ENCODE peak calls at places on chromosome 3, in ten cellular contexts. T is heart right ventricle, K is stomach, M is IMR-90, V is body of pancreas, D is pancreas, C is PC-3, G is testis, H is GM23338, U is upper lobe of right lung. P is an unnamed sample.

GRCh38 chr3:146838221-146838620 is 233.1 kb upstream of the PLSCR5 start:
- DNase-seq in T (no peak), K (no peak), M (no peak), V (no peak), D (no peak), C (no peak), G (no peak), H (no peak), U (no peak), P (no peak)

GRCh38 chr3:111538687-111539086 is 3.3 kb upstream of the CD96 start:
- DNase-seq in T (no peak), K (no peak), M (peak; percentile 72), V (no peak), D (no peak), C (peak; percentile 89), G (no peak), H (no peak), U (no peak), P (peak; percentile 42)

GRCh38 chr3:13687409-13687989 is 138.6 kb downstream of the FBLN2 start:
- DNase-seq in T (no peak), K (no peak), M (no peak), V (no peak), D (no peak), C (no peak), G (no peak), H (peak; percentile 11), U (no peak), P (no peak)

GRCh38 chr3:29331830-29332637 is 51.2 kb downstream of the RBMS3 start:
- DNase-seq in T (no peak), K (no peak), M (no peak), V (no peak), D (no peak), C (no peak), G (no peak), H (no peak), U (no peak), P (no peak)

GRCh38 chr3:107680698-107681097 is 157.9 kb downstream of the BBX start:
- DNase-seq in T (no peak), K (no peak), M (peak; percentile 51), V (no peak), D (no peak), C (peak; percentile 11), G (no peak), H (no peak), U (no peak), P (no peak)

GRCh38 chr3:38555149-38555840 is 59.2 kb downstream of the EXOG start:
- DNase-seq in T (no peak), K (no peak), M (no peak), V (no peak), D (no peak), C (no peak), G (no peak), H (no peak), U (peak; percentile 28), P (no peak)

GRCh38 chr3:12931273-12931905 is 90.0 kb upstream of the RPL32 start:
- DNase-seq in T (peak; percentile 63), K (no peak), M (no peak), V (no peak), D (no peak), C (no peak), G (no peak), H (peak; percentile 14), U (no peak), P (no peak)

GRCh38 chr3:116842254-116842957 is 132.8 kb downstream of the TUSC7 start:
- DNase-seq in T (no peak), K (no peak), M (no peak), V (no peak), D (no peak), C (no peak), G (no peak), H (peak; percentile 11), U (no peak), P (no peak)

GRCh38 chr3:195462308-195462610 is 19.4 kb upstream of the ACAP2 start:
- DNase-seq in T (no peak), K (no peak), M (no peak), V (no peak), D (no peak), C (peak; percentile 10), G (no peak), H (no peak), U (no peak), P (no peak)

GRCh38 chr3:132550579-132551305 is 46.3 kb upstream of the ACKR4 start:
- DNase-seq in T (no peak), K (no peak), M (peak; percentile 26), V (no peak), D (no peak), C (no peak), G (no peak), H (no peak), U (no peak), P (no peak)

GRCh38 chr3:40524222-40524570 is 564 bp upstream of the ZNF621 start:
- DNase-seq in T (no peak), K (no peak), M (peak; percentile 3), V (no peak), D (no peak), C (no peak), G (no peak), H (no peak), U (no peak), P (no peak)

GRCh38 chr3:46866720-46867549 is 3.7 kb upstream of the MYL3 start:
- DNase-seq in T (peak; percentile 94), K (peak; percentile 87), M (peak; percentile 21), V (peak; percentile 84), D (peak; percentile 89), C (peak; percentile 74), G (peak; percentile 87), H (peak; percentile 89), U (peak; percentile 91), P (peak; percentile 73)

GRCh38 chr3:4995500-4996053 is 16.3 kb downstream of the BHLHE40 start:
- DNase-seq in T (no peak), K (no peak), M (peak; percentile 83), V (peak; percentile 7), D (no peak), C (peak; percentile 86), G (no peak), H (no peak), U (no peak), P (peak; percentile 55)

GRCh38 chr3:98550833-98551232 is 19.1 kb downstream of the GPR15 start:
- DNase-seq in T (no peak), K (no peak), M (no peak), V (no peak), D (no peak), C (no peak), G (no peak), H (no peak), U (no peak), P (no peak)

GRCh38 chr3:176430244-176430893 is 766.9 kb downstream of the TBL1XR1 start:
- DNase-seq in T (no peak), K (no peak), M (peak; percentile 76), V (no peak), D (no peak), C (peak; percentile 72), G (peak; percentile 42), H (peak; percentile 68), U (no peak), P (no peak)

GRCh38 chr3:12357456-12357855 is 68.6 kb downstream of the PPARG start:
- DNase-seq in T (no peak), K (no peak), M (no peak), V (no peak), D (no peak), C (no peak), G (no peak), H (no peak), U (no peak), P (no peak)

DNA sequence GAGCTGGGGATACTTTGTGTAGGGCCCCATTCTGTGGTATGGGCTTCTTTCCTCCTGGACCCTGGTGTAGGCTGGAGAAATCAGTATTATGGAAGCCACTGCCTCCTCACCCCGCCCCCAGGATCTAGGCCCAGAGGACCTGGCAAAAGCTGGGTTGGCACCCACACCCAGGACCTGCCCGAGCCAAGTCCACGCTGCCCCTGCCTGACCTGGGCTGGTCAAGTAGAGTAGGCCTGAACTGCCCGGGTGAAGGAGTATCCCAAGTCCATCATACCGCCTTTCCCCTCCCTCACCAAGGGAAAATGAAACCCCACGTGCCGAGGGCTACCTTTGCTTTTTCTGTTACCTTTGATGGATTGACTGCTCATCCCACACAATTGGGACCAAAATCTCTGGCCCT is 37.7 kb upstream of the TRAK1 start:
- DNase-seq in T (peak; percentile 71), K (peak; percentile 77), M (no peak), V (peak; percentile 32), D (peak; percentile 72), C (no peak), G (no peak), H (no peak), U (no peak), P (no peak)
- H3K4me1 ChIP-seq in T (peaks cover 63% of the 10 kb centered on the region), K (peaks cover 51% of the 10 kb centered on the region), M (peaks cover 26% of the 10 kb centered on the region), V (peaks cover 32% of the 10 kb centered on the region), D (peaks cover 23% of the 10 kb centered on the region), C (no peaks in the 10 kb centered on the region), G (peaks cover 31% of the 10 kb centered on the region), H (peaks cover 57% of the 10 kb centered on the region), U (peaks cover 18% of the 10 kb centered on the region), P (peaks cover 28% of the 10 kb centered on the region)

DNA sequence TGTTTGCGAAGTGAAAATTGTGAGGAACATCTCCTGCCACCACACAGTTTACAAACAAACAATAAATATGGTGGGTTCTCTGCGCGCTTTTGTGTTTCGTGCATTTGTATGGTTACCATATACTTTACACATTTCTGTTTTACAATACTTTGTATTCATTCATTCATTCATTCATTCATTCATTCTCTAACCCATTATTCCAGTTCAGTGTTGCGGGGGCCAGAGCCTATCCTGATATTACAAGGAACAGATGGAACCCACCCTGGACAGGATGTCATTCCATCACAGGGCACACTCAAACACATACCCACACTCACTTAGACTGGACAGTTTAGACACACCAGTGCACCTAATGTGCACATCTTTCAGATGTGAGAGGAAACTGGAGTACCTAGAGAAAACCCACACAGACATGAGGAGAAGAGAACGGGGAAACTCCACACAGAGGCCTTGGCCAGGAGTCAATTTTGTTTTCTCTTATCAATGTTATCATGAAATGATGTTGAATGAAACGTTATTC is 160.5 kb downstream of the FNDC3B start:
- DNase-seq in T (no peak), K (no peak), M (no peak), V (no peak), D (no peak), C (no peak), G (no peak), H (no peak), U (no peak), P (no peak)
- H3K4me1 ChIP-seq in T (peaks cover 35% of the 10 kb centered on the region), K (peaks cover 58% of the 10 kb centered on the region), M (peaks cover 24% of the 10 kb centered on the region), V (peaks cover 59% of the 10 kb centered on the region), D (peaks cover 38% of the 10 kb centered on the region), C (peaks cover 43% of the 10 kb centered on the region), G (peaks cover 20% of the 10 kb centered on the region), H (peaks cover 31% of the 10 kb centered on the region), U (peaks cover 48% of the 10 kb centered on the region), P (peaks cover 49% of the 10 kb centered on the region)

DNA sequence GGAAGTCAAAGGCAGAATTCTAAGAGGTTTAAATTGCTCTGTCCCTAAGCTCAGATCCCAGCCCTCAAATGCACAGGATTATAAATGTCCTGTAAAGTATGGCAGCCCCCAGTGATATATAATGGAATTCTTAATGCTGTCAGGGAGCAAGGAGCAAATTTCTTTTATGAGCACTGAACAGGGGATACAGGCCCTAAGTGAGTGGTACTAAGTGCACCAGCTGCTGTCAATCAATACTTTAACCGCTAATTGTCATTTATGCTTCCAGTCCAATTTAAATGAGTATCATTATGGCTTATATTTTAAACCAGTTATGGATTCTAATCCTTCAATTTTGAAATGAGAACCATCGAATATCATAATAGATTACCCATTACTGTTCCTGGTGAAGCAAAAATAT is 4.7 kb downstream of the SLC9A9 start:
- DNase-seq in T (no peak), K (no peak), M (no peak), V (no peak), D (no peak), C (no peak), G (no peak), H (no peak), U (no peak), P (no peak)
- H3K4me1 ChIP-seq in T (no peaks in the 10 kb centered on the region), K (peaks cover 24% of the 10 kb centered on the region), M (no peaks in the 10 kb centered on the region), V (no peaks in the 10 kb centered on the region), D (no peaks in the 10 kb centered on the region), C (no peaks in the 10 kb centered on the region), G (peaks cover 3% of the 10 kb centered on the region), H (peaks cover 28% of the 10 kb centered on the region), U (peaks cover 2% of the 10 kb centered on the region), P (no peaks in the 10 kb centered on the region)

GRCh38 chr3:66998899-66999235 is 760 bp downstream of the KBTBD8 start:
- DNase-seq in T (no peak), K (no peak), M (no peak), V (no peak), D (no peak), C (no peak), G (no peak), H (no peak), U (no peak), P (no peak)
- H3K4me1 ChIP-seq in T (peaks cover 7% of the 10 kb centered on the region), K (peaks cover 18% of the 10 kb centered on the region), M (peaks cover 2% of the 10 kb centered on the region), V (peaks cover 7% of the 10 kb centered on the region), D (peaks cover 6% of the 10 kb centered on the region), C (peaks cover 3% of the 10 kb centered on the region), G (no peaks in the 10 kb centered on the region), H (peaks cover 18% of the 10 kb centered on the region), U (peaks cover 12% of the 10 kb centered on the region), P (peaks cover 10% of the 10 kb centered on the region)